ENCODE peak calls at places on chromosomes 2 and 18, in four cellular contexts. R, J, Q and W are unnamed samples.

GRCh38 chr2:60485055-60485454 is 68.4 kb downstream of the BCL11A start:
- DNase-seq in J (peak; percentile 28), Q (no peak), R (no peak), W (no peak)

GRCh38 chr2:169743549-169743948 is 9.9 kb downstream of the KLHL23 start:
- DNase-seq in J (no peak), Q (no peak), R (no peak), W (no peak)

GRCh38 chr2:21781962-21782361 is 658.2 kb downstream of the TDRD15 start:
- DNase-seq in R (no peak), Q (no peak), J (no peak), W (no peak)

GRCh38 chr2:72198532-72199241 is 51.0 kb upstream of the CYP26B1 start:
- DNase-seq in J (peak; percentile 34), Q (no peak), R (no peak), W (no peak)

GRCh38 chr2:130910931-130911330 is 74.2 kb downstream of the ARHGEF4 start:
- DNase-seq in Q (no peak), J (no peak), R (no peak), W (no peak)

GRCh38 chr18:30056528-30056927 is 986.0 kb downstream of the DSC3 start:
- DNase-seq in Q (no peak), R (no peak), J (no peak), W (no peak)

GRCh38 chr18:74434466-74434865 is 22.6 kb downstream of the DIPK1C start:
- DNase-seq in Q (no peak), J (no peak), R (no peak), W (no peak)

GRCh38 chr18:51575171-51575570 is 377.7 kb upstream of the MEX3C start:
- DNase-seq in Q (no peak), R (no peak), J (no peak), W (no peak)

GRCh38 chr2:62297642-62298010 is 101.7 kb downstream of the B3GNT2 start:
- DNase-seq in Q (peak; percentile 86), R (no peak), J (peak; percentile 27), W (no peak)

GRCh38 chr2:23029111-23029510 is 355.9 kb upstream of the KLHL29 start:
- DNase-seq in R (no peak), J (no peak), Q (no peak), W (no peak)

GRCh38 chr2:18404708-18405107 is 155.7 kb downstream of the RDH14 start:
- DNase-seq in Q (peak; percentile 21), R (peak; percentile 18), J (peak; percentile 32), W (no peak)

GRCh38 chr2:69559696-69560482 is 83.7 kb downstream of the AAK1 start:
- DNase-seq in R (peak; percentile 58), Q (peak; percentile 75), J (peak; percentile 86), W (no peak)

GRCh38 chr2:170736628-170737027 is 21.5 kb downstream of the SP5 start:
- DNase-seq in R (no peak), Q (peak; percentile 27), J (no peak), W (no peak)

GRCh38 chr18:2903006-2903405 is 56.2 kb downstream of the EMILIN2 start:
- DNase-seq in J (no peak), R (no peak), Q (peak; percentile 53), W (no peak)

GRCh38 chr18:961644-962355 is 57.1 kb downstream of the ADCYAP1 start:
- DNase-seq in R (peak; percentile 18), J (peak; percentile 13), Q (peak; percentile 64), W (no peak)

GRCh38 chr2:74250189-74250631 is 51.8 kb downstream of the MTHFD2 start:
- DNase-seq in R (peak; percentile 72), Q (peak; percentile 74), J (peak; percentile 41), W (peak; percentile 17)

GRCh38 chr2:162474006-162474405 is 130.1 kb downstream of the GCA start:
- DNase-seq in J (no peak), Q (no peak), R (no peak), W (no peak)

GRCh38 chr2:233116946-233117345 is 56.8 kb downstream of the INPP5D start:
- DNase-seq in J (no peak), Q (no peak), R (no peak), W (no peak)

GRCh38 chr2:217286833-217287232 is 427.0 kb upstream of the TNP1 start:
- DNase-seq in Q (no peak), R (no peak), J (no peak), W (no peak)

GRCh38 chr2:29046321-29046720 is 28.0 kb downstream of the PCARE start:
- DNase-seq in R (no peak), J (no peak), Q (no peak), W (no peak)

GRCh38 chr2:207235621-207236020 is 69.9 kb upstream of the KLF7 start:
- DNase-seq in Q (no peak), R (no peak), J (no peak), W (no peak)

GRCh38 chr18:58362027-58362575 is 266.8 kb downstream of the ALPK2 start:
- DNase-seq in R (no peak), J (no peak), Q (no peak), W (no peak)

GRCh38 chr2:146135245-146135644 is 1615.3 kb upstream of the ZEB2 start:
- DNase-seq in Q (no peak), J (no peak), R (no peak), W (no peak)

GRCh38 chr2:15728247-15728721 is 136.6 kb downstream of the DDX1 start:
- DNase-seq in J (no peak), R (no peak), Q (no peak), W (no peak)

GRCh38 chr2:32632089-32632488 is 4.2 kb downstream of the TTC27 start:
- DNase-seq in J (no peak), Q (peak; percentile 75), R (no peak), W (no peak)

GRCh38 chr2:33292981-33293586 is 183.4 kb upstream of the RASGRP3 start:
- DNase-seq in J (no peak), Q (no peak), R (no peak), W (no peak)

GRCh38 chr2:164620873-164621760 is at the start of gene GRB14:
- DNase-seq in Q (no peak), J (peak; percentile 32), R (peak; percentile 70), W (no peak)

GRCh38 chr2:48343571-48344440 is 186.1 kb upstream of the STON1 start:
- DNase-seq in Q (no peak), J (peak; percentile 87), R (no peak), W (no peak)

GRCh38 chr2:239263937-239264837 is 136.6 kb downstream of the HDAC4 start:
- DNase-seq in J (no peak), R (no peak), Q (no peak), W (no peak)

GRCh38 chr2:54318810-54319209 is 62.8 kb upstream of the TSPYL6 start:
- DNase-seq in Q (no peak), J (no peak), R (no peak), W (no peak)

GRCh38 chr2:132676999-132677398 is 7.0 kb upstream of the LYPD1 start:
- DNase-seq in R (no peak), J (no peak), Q (no peak), W (no peak)

GRCh38 chr2:29159125-29159524 is 43.9 kb downstream of the CLIP4 start:
- DNase-seq in J (no peak), Q (no peak), R (no peak), W (no peak)

GRCh38 chr2:96739633-96740428 is at the start of gene LMAN2L:
- DNase-seq in J (peak; percentile 98), Q (peak; percentile 98), R (peak; percentile 97), W (peak; percentile 86)

GRCh38 chr2:217717541-217717940 is 285.3 kb downstream of the TNS1 start:
- DNase-seq in J (no peak), Q (no peak), R (no peak), W (no peak)

GRCh38 chr2:239951117-239951734 is 73.9 kb downstream of the NDUFA10 start:
- DNase-seq in Q (no peak), R (no peak), J (no peak), W (no peak)

GRCh38 chr2:168323456-168324058 is 76.2 kb upstream of the STK39 start:
- DNase-seq in J (no peak), Q (no peak), R (no peak), W (no peak)

DNA sequence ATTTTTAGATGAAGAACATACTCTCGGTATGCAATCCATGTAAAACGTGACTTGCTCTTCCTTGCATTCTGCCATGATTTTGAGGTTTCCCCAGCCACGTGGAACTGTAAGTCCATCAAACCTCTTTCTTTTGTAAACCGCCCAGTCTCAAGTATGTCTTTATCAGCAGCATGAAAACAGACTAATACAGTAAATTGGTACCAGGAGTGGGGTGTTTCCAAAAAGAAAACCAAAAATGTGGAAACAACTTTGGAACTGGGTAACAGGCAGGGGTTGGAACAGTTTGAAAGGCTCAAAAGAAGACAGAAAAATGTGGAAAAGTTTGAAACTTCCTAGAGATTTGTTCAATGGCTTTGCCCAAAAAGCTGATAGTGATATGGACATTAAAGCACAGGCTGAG is 1957.9 kb downstream of the SUCLG1 start:
- DNase-seq in J (no peak), R (no peak), Q (no peak), W (no peak)
- TF ChIP-seq FOXM1 in J (no peak), R (no peak), Q (no peak), W (no peak)

DNA sequence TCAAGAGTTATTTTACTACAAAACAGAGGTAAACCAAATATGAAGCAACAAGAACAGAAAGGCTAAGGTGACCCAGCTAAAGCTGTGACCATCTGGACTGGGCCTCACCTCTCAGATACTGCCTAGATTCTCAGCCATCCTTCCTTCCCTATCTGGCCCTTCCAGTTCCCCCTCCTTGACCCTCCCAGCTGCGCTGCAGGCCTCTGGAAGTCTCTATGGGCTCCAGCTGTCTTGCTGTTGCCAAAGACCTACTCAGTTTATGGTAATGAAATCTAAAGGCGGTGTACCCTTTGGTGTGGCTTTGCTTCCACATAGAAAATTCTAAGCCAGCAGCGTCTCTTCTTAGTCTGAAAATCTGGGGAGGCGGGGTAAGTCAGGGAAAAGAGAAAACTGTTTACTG is 55.7 kb downstream of the ARHGEF33 start:
- DNase-seq in R (no peak), J (no peak), Q (peak; percentile 72), W (no peak)
- TF ChIP-seq FOXK2 in R (no peak), J (no peak), Q (no peak), W (no peak)

DNA sequence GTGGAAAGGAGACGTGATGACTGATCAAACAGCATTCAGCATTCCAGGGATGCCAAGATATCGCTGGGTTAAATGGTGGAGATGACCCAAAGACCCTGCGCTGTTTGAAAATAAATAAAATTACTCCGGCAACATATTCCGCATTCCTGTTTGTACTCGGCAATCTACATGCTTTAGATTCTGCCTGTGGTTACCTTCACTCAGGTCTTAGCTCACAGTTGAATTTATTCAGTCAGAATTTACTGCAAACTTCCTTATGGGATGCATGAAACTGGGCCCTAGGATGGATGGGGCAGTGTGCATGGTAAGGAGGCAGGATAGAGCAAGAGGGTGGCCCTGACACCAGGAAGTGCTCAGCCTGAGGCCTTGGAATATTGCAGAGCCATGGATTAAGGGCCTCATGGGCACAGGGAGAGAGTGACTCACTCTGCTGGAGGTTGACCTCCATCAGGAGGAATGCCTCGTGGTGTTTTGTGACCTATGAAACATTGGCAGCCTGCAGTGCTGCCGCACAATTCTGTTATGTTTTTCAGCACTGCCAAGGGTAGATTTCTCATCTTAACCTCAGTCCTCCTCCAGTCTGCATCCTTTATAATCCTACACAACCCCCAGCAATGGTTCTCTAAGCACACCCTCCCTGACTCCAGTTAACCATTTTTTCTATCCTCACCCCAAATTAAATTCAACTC is 321.4 kb downstream of the IRS1 start:
- DNase-seq in Q (no peak), R (no peak), J (peak; percentile 89), W (no peak)
- TF ChIP-seq FOXM1 in Q (no peak), R (no peak), J (no peak), W (no peak)

GRCh38 chr2:176421291-176422050 is 152.2 kb downstream of the MTX2 start:
- DNase-seq in R (no peak), J (no peak), Q (no peak), W (no peak)
- TF ChIP-seq FOXK2 in R (no peak), J (no peak), Q (no peak), W (no peak)

GRCh38 chr18:47737956-47738355 is 192.5 kb downstream of the SMAD2 start:
- DNase-seq in J (no peak), R (no peak), Q (no peak), W (no peak)
- TF ChIP-seq FOXM1 in J (no peak), R (no peak), Q (no peak), W (no peak)